ENCODE peak calls at places on chromosomes 2 and 18, in five cellular contexts. One of them, this sample, is unnamed.

GRCh38 chr2:33552758-33553461 is 46.2 kb downstream of the FAM98A start:
- DNase-seq in activated T-helper 1 cell treated with anti-CD3 and anti-CD28 coated beads, Interleukin-12 subunit alpha, Interleukin-12 subunit beta, Interleukin-2, Interleukin-4 antibody, amounts not matched to agents 30 ng/mL and 10 ng/mL and 1 ng/mL, durations not matched to agents 14 hours and 24 hours and 36 hours: no peak
- DNase-seq in stimulated activated CD8-positive, alpha-beta memory T cell treated with anti-CD3 and anti-CD28 coated beads, Interleukin-12 subunit alpha, Interleukin-12 subunit beta, amount 100 ng/mL, for 1 hour: no peak
- DNase-seq in stimulated activated CD4-positive, alpha-beta T cell treated with anti-CD3 and anti-CD28 coated beads, Interleukin-4, amount 100 ng/mL, for 48 hours: no peak
- DNase-seq in T1000: no peak
- DNase-seq in this sample: no peak

GRCh38 chr2:240664622-240665021 is 18.1 kb downstream of the AQP12B start:
- DNase-seq in stimulated activated CD4-positive, alpha-beta T cell treated with anti-CD3 and anti-CD28 coated beads, Interleukin-4, amount 100 ng/mL, for 48 hours: no peak
- DNase-seq in activated T-helper 1 cell treated with anti-CD3 and anti-CD28 coated beads, Interleukin-12 subunit alpha, Interleukin-12 subunit beta, Interleukin-2, Interleukin-4 antibody, amounts not matched to agents 30 ng/mL and 10 ng/mL and 1 ng/mL, durations not matched to agents 14 hours and 24 hours and 36 hours: no peak
- DNase-seq in stimulated activated CD8-positive, alpha-beta memory T cell treated with anti-CD3 and anti-CD28 coated beads, Interleukin-12 subunit alpha, Interleukin-12 subunit beta, amount 100 ng/mL, for 1 hour: no peak
- DNase-seq in T1000: no peak
- DNase-seq in this sample: no peak

GRCh38 chr2:141923657-141924056 is 207.2 kb downstream of the LRP1B start:
- DNase-seq in stimulated activated CD4-positive, alpha-beta T cell treated with anti-CD3 and anti-CD28 coated beads, Interleukin-4, amount 100 ng/mL, for 48 hours: no peak
- DNase-seq in stimulated activated CD8-positive, alpha-beta memory T cell treated with anti-CD3 and anti-CD28 coated beads, Interleukin-12 subunit alpha, Interleukin-12 subunit beta, amount 100 ng/mL, for 1 hour: no peak
- DNase-seq in T1000: no peak
- DNase-seq in activated T-helper 1 cell treated with anti-CD3 and anti-CD28 coated beads, Interleukin-12 subunit alpha, Interleukin-12 subunit beta, Interleukin-2, Interleukin-4 antibody, amounts not matched to agents 30 ng/mL and 10 ng/mL and 1 ng/mL, durations not matched to agents 14 hours and 24 hours and 36 hours: no peak
- DNase-seq in this sample: no peak

GRCh38 chr2:105553538-105554196 is 154.8 kb upstream of the FHL2 start:
- DNase-seq in stimulated activated CD8-positive, alpha-beta memory T cell treated with anti-CD3 and anti-CD28 coated beads, Interleukin-12 subunit alpha, Interleukin-12 subunit beta, amount 100 ng/mL, for 1 hour: no peak
- DNase-seq in stimulated activated CD4-positive, alpha-beta T cell treated with anti-CD3 and anti-CD28 coated beads, Interleukin-4, amount 100 ng/mL, for 48 hours: no peak
- DNase-seq in activated T-helper 1 cell treated with anti-CD3 and anti-CD28 coated beads, Interleukin-12 subunit alpha, Interleukin-12 subunit beta, Interleukin-2, Interleukin-4 antibody, amounts not matched to agents 30 ng/mL and 10 ng/mL and 1 ng/mL, durations not matched to agents 14 hours and 24 hours and 36 hours: no peak
- DNase-seq in T1000: no peak
- DNase-seq in this sample: no peak

GRCh38 chr2:233362742-233363141 is 8.4 kb downstream of the DGKD start:
- DNase-seq in stimulated activated CD4-positive, alpha-beta T cell treated with anti-CD3 and anti-CD28 coated beads, Interleukin-4, amount 100 ng/mL, for 48 hours: no peak
- DNase-seq in activated T-helper 1 cell treated with anti-CD3 and anti-CD28 coated beads, Interleukin-12 subunit alpha, Interleukin-12 subunit beta, Interleukin-2, Interleukin-4 antibody, amounts not matched to agents 30 ng/mL and 10 ng/mL and 1 ng/mL, durations not matched to agents 14 hours and 24 hours and 36 hours: no peak
- DNase-seq in T1000: no peak
- DNase-seq in stimulated activated CD8-positive, alpha-beta memory T cell treated with anti-CD3 and anti-CD28 coated beads, Interleukin-12 subunit alpha, Interleukin-12 subunit beta, amount 100 ng/mL, for 1 hour: no peak
- DNase-seq in this sample: no peak

GRCh38 chr2:230674930-230675672 is 37.5 kb upstream of the CAB39 start:
- DNase-seq in stimulated activated CD4-positive, alpha-beta T cell treated with anti-CD3 and anti-CD28 coated beads, Interleukin-4, amount 100 ng/mL, for 48 hours: no peak
- DNase-seq in T1000: no peak
- DNase-seq in stimulated activated CD8-positive, alpha-beta memory T cell treated with anti-CD3 and anti-CD28 coated beads, Interleukin-12 subunit alpha, Interleukin-12 subunit beta, amount 100 ng/mL, for 1 hour: no peak
- DNase-seq in activated T-helper 1 cell treated with anti-CD3 and anti-CD28 coated beads, Interleukin-12 subunit alpha, Interleukin-12 subunit beta, Interleukin-2, Interleukin-4 antibody, amounts not matched to agents 30 ng/mL and 10 ng/mL and 1 ng/mL, durations not matched to agents 14 hours and 24 hours and 36 hours: no peak
- DNase-seq in this sample: no peak

GRCh38 chr2:20027260-20027677 is 14.8 kb upstream of the MATN3 start:
- DNase-seq in stimulated activated CD8-positive, alpha-beta memory T cell treated with anti-CD3 and anti-CD28 coated beads, Interleukin-12 subunit alpha, Interleukin-12 subunit beta, amount 100 ng/mL, for 1 hour: no peak
- DNase-seq in T1000: no peak
- DNase-seq in stimulated activated CD4-positive, alpha-beta T cell treated with anti-CD3 and anti-CD28 coated beads, Interleukin-4, amount 100 ng/mL, for 48 hours: no peak
- DNase-seq in activated T-helper 1 cell treated with anti-CD3 and anti-CD28 coated beads, Interleukin-12 subunit alpha, Interleukin-12 subunit beta, Interleukin-2, Interleukin-4 antibody, amounts not matched to agents 30 ng/mL and 10 ng/mL and 1 ng/mL, durations not matched to agents 14 hours and 24 hours and 36 hours: no peak
- DNase-seq in this sample: no peak

GRCh38 chr18:58400337-58400885 is 228.5 kb downstream of the ALPK2 start:
- DNase-seq in T1000: no peak
- DNase-seq in stimulated activated CD4-positive, alpha-beta T cell treated with anti-CD3 and anti-CD28 coated beads, Interleukin-4, amount 100 ng/mL, for 48 hours: peak
- DNase-seq in stimulated activated CD8-positive, alpha-beta memory T cell treated with anti-CD3 and anti-CD28 coated beads, Interleukin-12 subunit alpha, Interleukin-12 subunit beta, amount 100 ng/mL, for 1 hour: no peak
- DNase-seq in activated T-helper 1 cell treated with anti-CD3 and anti-CD28 coated beads, Interleukin-12 subunit alpha, Interleukin-12 subunit beta, Interleukin-2, Interleukin-4 antibody, amounts not matched to agents 30 ng/mL and 10 ng/mL and 1 ng/mL, durations not matched to agents 14 hours and 24 hours and 36 hours: no peak
- DNase-seq in this sample: no peak

GRCh38 chr2:168157070-168157469 is 90.3 kb downstream of the STK39 start:
- DNase-seq in stimulated activated CD8-positive, alpha-beta memory T cell treated with anti-CD3 and anti-CD28 coated beads, Interleukin-12 subunit alpha, Interleukin-12 subunit beta, amount 100 ng/mL, for 1 hour: no peak
- DNase-seq in stimulated activated CD4-positive, alpha-beta T cell treated with anti-CD3 and anti-CD28 coated beads, Interleukin-4, amount 100 ng/mL, for 48 hours: no peak
- DNase-seq in T1000: no peak
- DNase-seq in activated T-helper 1 cell treated with anti-CD3 and anti-CD28 coated beads, Interleukin-12 subunit alpha, Interleukin-12 subunit beta, Interleukin-2, Interleukin-4 antibody, amounts not matched to agents 30 ng/mL and 10 ng/mL and 1 ng/mL, durations not matched to agents 14 hours and 24 hours and 36 hours: no peak
- DNase-seq in this sample: no peak

GRCh38 chr2:222306393-222307137 is 7.8 kb upstream of the PAX3 start:
- DNase-seq in T1000: no peak
- DNase-seq in activated T-helper 1 cell treated with anti-CD3 and anti-CD28 coated beads, Interleukin-12 subunit alpha, Interleukin-12 subunit beta, Interleukin-2, Interleukin-4 antibody, amounts not matched to agents 30 ng/mL and 10 ng/mL and 1 ng/mL, durations not matched to agents 14 hours and 24 hours and 36 hours: no peak
- DNase-seq in stimulated activated CD8-positive, alpha-beta memory T cell treated with anti-CD3 and anti-CD28 coated beads, Interleukin-12 subunit alpha, Interleukin-12 subunit beta, amount 100 ng/mL, for 1 hour: no peak
- DNase-seq in stimulated activated CD4-positive, alpha-beta T cell treated with anti-CD3 and anti-CD28 coated beads, Interleukin-4, amount 100 ng/mL, for 48 hours: no peak
- DNase-seq in this sample: no peak